ENCODE peak calls at places on chromosomes 7 and 10, in five cellular contexts. E is astrocyte of the cerebellum, A is heart right ventricle, U is AG09309, L is Panc1. V is an unnamed sample.

GRCh38 chr7:135321556-135321955 is 87.9 kb downstream of the STRA8 start:
- DNase-seq in E (peak), A (no peak), U (no peak), L (no peak), V (no peak)

GRCh38 chr10:122121059-122121458 is 132.1 kb downstream of the TACC2 start:
- DNase-seq in E (no peak), U (no peak), L (no peak), A (no peak), V (peak)

GRCh38 chr7:80307251-80307856 is 172.7 kb downstream of the GNAI1 start:
- DNase-seq in U (peak), L (no peak), A (no peak), E (peak), V (no peak)

GRCh38 chr7:69508736-69509135 is 89.5 kb upstream of the AUTS2 start:
- DNase-seq in A (no peak), U (no peak), E (no peak), L (no peak), V (no peak)

GRCh38 chr10:79374312-79375191 is 27.3 kb downstream of the PPIF start:
- DNase-seq in A (peak), U (no peak), E (peak), L (peak), V (peak)

GRCh38 chr7:25098096-25099046 is 26.7 kb downstream of the CYCS start:
- DNase-seq in E (peak), U (peak), L (no peak), A (peak), V (no peak)

GRCh38 chr10:113712755-113713154 is 33.0 kb downstream of the CASP7 start:
- DNase-seq in U (no peak), L (no peak), A (no peak), E (no peak), V (no peak)

GRCh38 chr10:47026301-47027107 is 115.3 kb downstream of the PTPN20 start:
- DNase-seq in L (no peak), E (no peak), A (no peak), U (no peak), V (no peak)

GRCh38 chr10:31353574-31353973 is 34.6 kb downstream of the ZEB1 start:
- DNase-seq in U (peak), A (no peak), E (peak), L (peak), V (peak)

GRCh38 chr7:98655611-98656010 is 38.5 kb downstream of the NPTX2 start:
- DNase-seq in A (no peak), E (no peak), U (no peak), L (no peak), V (no peak)

GRCh38 chr7:98654524-98655272 is 37.6 kb downstream of the NPTX2 start:
- DNase-seq in A (no peak), E (no peak), U (no peak), L (no peak), V (no peak)

GRCh38 chr7:98656899-98657298 is 39.8 kb downstream of the NPTX2 start:
- DNase-seq in U (no peak), E (no peak), A (no peak), L (no peak), V (no peak)

GRCh38 chr7:98651760-98652159 is 34.7 kb downstream of the NPTX2 start:
- DNase-seq in U (no peak), A (no peak), E (no peak), L (no peak), V (no peak)

GRCh38 chr7:98653601-98654310 is 36.7 kb downstream of the NPTX2 start:
- DNase-seq in U (no peak), A (no peak), E (no peak), L (no peak), V (no peak)
- TF ChIP-seq CTCF in U (no peak), A (no peak), E (no peak), L (no peak), V (no peak)

DNA sequence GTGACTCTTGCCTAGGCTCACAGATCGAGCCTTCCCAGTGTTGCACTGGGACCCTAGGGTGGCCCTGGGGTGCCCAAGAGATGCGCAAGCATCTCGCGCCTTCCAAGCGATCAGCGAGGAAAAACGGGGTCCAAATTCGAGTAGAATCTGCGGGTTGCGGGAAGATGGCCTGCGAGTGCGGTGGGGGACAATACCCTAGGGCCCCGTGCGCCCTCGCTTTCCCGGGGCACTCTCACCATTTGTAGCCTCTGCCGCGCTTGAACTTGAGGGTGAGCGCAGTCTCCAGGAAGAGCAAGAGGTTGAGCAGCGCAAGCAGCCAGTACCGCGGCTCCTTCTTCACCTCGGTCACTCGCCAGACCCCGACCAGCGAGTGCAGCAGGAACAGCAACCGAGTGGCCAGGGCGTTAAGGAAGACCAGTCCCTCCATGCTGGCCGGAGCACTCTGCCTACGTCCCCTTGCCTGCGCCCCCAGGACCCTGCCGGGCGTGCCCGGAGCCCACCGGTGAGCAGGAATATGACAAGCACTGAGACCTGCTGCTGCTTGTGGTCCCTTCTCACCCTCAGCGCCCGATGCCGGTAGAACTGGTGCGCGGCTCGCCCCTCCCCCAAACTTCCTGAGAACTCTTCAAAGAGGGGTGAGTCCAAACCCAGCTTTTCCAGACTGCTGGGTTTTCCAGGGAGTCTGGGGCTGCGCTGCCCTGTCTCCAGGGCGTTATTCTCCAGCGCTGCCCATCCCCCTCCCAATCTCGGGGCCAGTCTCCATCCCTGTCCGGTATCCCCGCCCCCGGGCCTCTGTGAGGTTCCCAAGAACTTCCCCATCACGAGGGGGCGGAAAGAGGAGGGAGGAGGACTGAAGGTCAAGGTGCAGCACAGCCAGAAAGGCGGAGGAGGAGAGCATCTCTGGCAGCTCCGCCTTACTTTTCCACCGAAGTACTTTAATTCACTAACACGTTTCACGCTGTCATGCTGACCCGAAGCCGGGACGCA is at the start of gene TMEM26:
- DNase-seq in E (no peak), A (peak), U (no peak), L (no peak), V (no peak)
- H3K4me3 ChIP-seq in E (peak), A (peak), U (peak), L (peak), V (no peak)

DNA sequence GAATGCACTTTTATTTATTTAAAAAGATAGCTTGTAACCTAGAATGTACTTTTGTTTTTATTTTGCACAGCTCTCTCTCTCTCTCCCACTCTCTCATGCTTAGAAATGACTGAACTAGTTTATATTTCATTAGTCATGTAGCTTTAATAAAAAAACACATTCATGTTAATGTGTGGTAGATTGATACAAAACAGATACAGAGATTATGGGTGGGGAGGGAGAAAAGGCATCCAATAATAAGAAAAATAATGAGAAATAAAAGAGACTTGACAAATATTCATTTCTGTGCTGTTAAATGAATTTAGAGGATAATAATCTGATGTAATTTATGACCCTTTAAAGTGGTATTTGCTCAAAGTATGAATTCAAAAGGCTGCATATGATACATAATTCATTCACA is 105.6 kb upstream of the DNAJB12 start:
- DNase-seq in E (no peak), L (no peak), A (no peak), U (no peak), V (no peak)
- TF ChIP-seq CTCF in E (no peak), L (no peak), A (no peak), U (no peak), V (no peak)

GRCh38 chr10:19634163-19634562 is 182.1 kb upstream of the PLXDC2 start:
- DNase-seq in A (no peak), E (no peak), U (no peak), L (no peak), V (no peak)

GRCh38 chr10:19638873-19639233 is 177.4 kb upstream of the PLXDC2 start:
- DNase-seq in U (no peak), A (no peak), E (no peak), L (no peak), V (no peak)

GRCh38 chr10:19640864-19641263 is 175.4 kb upstream of the PLXDC2 start:
- DNase-seq in E (no peak), A (no peak), L (no peak), U (no peak), V (no peak)

GRCh38 chr10:19638173-19638872 is 177.9 kb upstream of the PLXDC2 start:
- DNase-seq in E (peak), L (no peak), A (no peak), U (peak), V (no peak)
- H3K4me3 ChIP-seq in E (no peak), L (peak), A (no peak), U (peak), V (no peak)

GRCh38 chr10:2329082-2329481 is 591.8 kb upstream of the ADARB2 start:
- DNase-seq in L (no peak), U (no peak), A (no peak), E (no peak), V (no peak)
- TF ChIP-seq CTCF in L (no peak), U (no peak), A (no peak), E (no peak), V (no peak)

DNA sequence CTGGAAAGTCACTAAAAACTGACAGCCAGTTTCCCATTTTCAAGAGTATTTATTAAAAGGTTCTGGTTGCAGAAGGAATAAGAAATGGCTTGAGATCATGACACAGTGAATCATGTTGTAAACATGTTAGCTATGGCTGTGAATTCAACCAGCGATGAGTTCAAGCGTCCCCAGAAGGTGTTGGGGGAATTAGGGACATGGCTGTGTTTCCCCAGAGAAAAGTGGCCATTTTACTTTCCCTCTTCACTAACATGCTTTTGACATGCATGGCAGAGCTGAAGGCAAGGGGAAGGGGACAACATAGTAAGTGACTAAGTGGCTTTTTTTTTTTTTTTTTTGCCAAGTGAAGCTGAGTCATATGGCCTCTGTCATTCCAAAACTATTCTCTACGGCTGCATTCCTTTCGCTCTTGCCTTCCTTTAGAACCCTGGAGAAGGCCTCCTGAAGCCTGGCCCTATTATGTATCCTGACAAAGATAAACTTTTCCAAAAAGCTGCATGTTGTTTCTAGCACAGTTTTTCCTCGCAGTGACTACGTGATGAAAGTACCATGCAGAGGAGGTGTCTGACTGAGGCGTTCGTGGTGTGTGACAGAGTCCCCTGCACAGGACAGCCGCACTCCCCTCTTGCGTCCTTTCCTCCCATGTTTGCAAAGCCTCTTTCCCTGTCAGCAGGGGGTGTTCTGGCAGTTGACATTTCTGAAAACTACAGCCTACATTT is 46.9 kb downstream of the EGFR start:
- DNase-seq in E (peak), L (peak), A (no peak), U (no peak), V (no peak)
- H3K4me3 ChIP-seq in E (no peak), L (peak), A (no peak), U (no peak), V (no peak)

GRCh38 chr7:78924581-78924980 is 528.9 kb downstream of the MAGI2 start:
- DNase-seq in U (peak), E (peak), L (no peak), A (no peak), V (no peak)
- TF ChIP-seq CTCF in U (peak), E (peak), L (no peak), A (no peak), V (peak)

GRCh38 chr10:62335326-62335725 is 38.8 kb upstream of the ZNF365 start:
- DNase-seq in E (no peak), A (no peak), U (no peak), L (no peak), V (no peak)

GRCh38 chr10:62336404-62336803 is 37.8 kb upstream of the ZNF365 start:
- DNase-seq in L (no peak), E (no peak), A (no peak), U (no peak), V (no peak)

GRCh38 chr10:62332406-62332805 is 41.8 kb upstream of the ZNF365 start:
- DNase-seq in E (no peak), A (no peak), L (no peak), U (no peak), V (no peak)

GRCh38 chr10:62333135-62333889 is 40.9 kb upstream of the ZNF365 start:
- DNase-seq in U (no peak), A (no peak), E (no peak), L (no peak), V (no peak)

GRCh38 chr10:62333988-62334682 is 40.0 kb upstream of the ZNF365 start:
- DNase-seq in L (no peak), E (no peak), U (no peak), A (no peak), V (no peak)
- H3K4me3 ChIP-seq in L (no peak), E (no peak), U (no peak), A (no peak), V (no peak)

GRCh38 chr10:93357680-93358079 is 124.5 kb downstream of the MYOF start:
- DNase-seq in L (no peak), U (no peak), E (no peak), A (no peak), V (peak)
- TF ChIP-seq CTCF in L (peak), U (peak), E (peak), A (no peak), V (peak)

GRCh38 chr7:17557305-17557704 is 258.9 kb downstream of the AHR start:
- DNase-seq in U (no peak), A (no peak), L (no peak), E (peak), V (no peak)
- H3K4me3 ChIP-seq in U (no peak), A (no peak), L (no peak), E (no peak), V (no peak)